ENCODE peak calls at places on chromosomes 3 and 15, in seven cellular contexts. Z, U, R, O, H, J and W are unnamed samples.

GRCh38 chr3:72082121-72082715 is 297.3 kb upstream of the PROK2 start:
- DNase-seq in R (peak; percentile 80), O (no peak), Z (no peak), U (no peak), J (peak; percentile 40), H (no peak), W (peak; percentile 90)

GRCh38 chr15:83547168-83547567 is 100.0 kb downstream of the SH3GL3 start:
- DNase-seq in O (no peak), R (no peak), H (no peak), J (no peak), U (no peak), Z (no peak), W (no peak)

GRCh38 chr3:125246237-125246636 is 33.7 kb upstream of the SLC12A8 start:
- DNase-seq in U (no peak), O (no peak), J (no peak), Z (no peak), H (no peak), R (no peak), W (no peak)

GRCh38 chr15:39588531-39589192 is 7.8 kb downstream of the THBS1 start:
- DNase-seq in J (no peak), H (no peak), O (no peak), Z (no peak), R (no peak), U (no peak), W (no peak)

GRCh38 chr3:150372320-150373118 is 35.6 kb upstream of the TSC22D2 start:
- DNase-seq in R (peak; percentile 11), J (no peak), U (no peak), Z (no peak), O (no peak), H (no peak), W (no peak)

GRCh38 chr15:64158363-64159134 is 4.3 kb downstream of the PPIB start:
- DNase-seq in H (no peak), O (no peak), U (no peak), R (no peak), Z (no peak), J (no peak), W (no peak)

GRCh38 chr15:55277116-55277564 is 12.5 kb downstream of the RAB27A start:
- DNase-seq in U (no peak), J (no peak), R (no peak), O (peak; percentile 43), H (peak; percentile 34), Z (peak; percentile 71), W (peak; percentile 96)

GRCh38 chr3:51681453-51681852 is 10.4 kb downstream of the TEX264 start:
- DNase-seq in Z (peak; percentile 46), O (peak; percentile 47), R (peak; percentile 39), J (peak; percentile 65), H (peak; percentile 43), U (no peak), W (peak; percentile 84)

GRCh38 chr3:177104299-177104992 is 92.8 kb downstream of the TBL1XR1 start:
- DNase-seq in H (no peak), O (no peak), J (no peak), U (no peak), R (no peak), Z (no peak), W (no peak)

GRCh38 chr3:66693461-66693912 is 192.7 kb upstream of the LRIG1 start:
- DNase-seq in H (no peak), U (peak; percentile 2), O (no peak), J (peak; percentile 64), Z (no peak), R (no peak), W (no peak)

GRCh38 chr3:148079370-148079769 is 618.3 kb upstream of the AGTR1 start:
- DNase-seq in H (no peak), R (no peak), J (no peak), O (no peak), U (no peak), Z (no peak), W (no peak)

GRCh38 chr3:194472290-194472920 is 14.4 kb downstream of the ATP13A3 start:
- DNase-seq in U (peak; percentile 62), H (no peak), J (no peak), R (peak; percentile 77), Z (no peak), O (no peak), W (peak; percentile 73)

GRCh38 chr3:126052196-126053058 is 31.5 kb downstream of the SLC41A3 start:
- DNase-seq in U (no peak), H (no peak), J (no peak), R (no peak), O (no peak), Z (no peak), W (no peak)

GRCh38 chr3:191275751-191276150 is 53.4 kb upstream of the CCDC50 start:
- DNase-seq in H (no peak), Z (no peak), R (no peak), O (no peak), J (no peak), U (no peak), W (no peak)

GRCh38 chr3:12468276-12468675 is 16.0 kb upstream of the TSEN2 start:
- DNase-seq in O (no peak), H (no peak), U (no peak), R (no peak), Z (no peak), J (no peak), W (no peak)

GRCh38 chr3:45988804-45989203 is 6.8 kb downstream of the FYCO1 start:
- DNase-seq in R (no peak), O (no peak), J (no peak), H (no peak), Z (no peak), U (no peak), W (peak; percentile 25)

GRCh38 chr15:66594344-66594743 is 28.5 kb upstream of the LCTL start:
- DNase-seq in O (no peak), Z (no peak), J (no peak), R (peak; percentile 13), H (no peak), U (no peak), W (no peak)

GRCh38 chr15:42363942-42364341 is 4.6 kb downstream of the CAPN3 start:
- DNase-seq in O (no peak), J (no peak), R (no peak), Z (no peak), H (no peak), U (no peak), W (no peak)

GRCh38 chr3:97825101-97825500 is 3.3 kb downstream of the CRYBG3 start:
- DNase-seq in Z (no peak), U (no peak), J (no peak), H (no peak), O (no peak), R (no peak), W (no peak)

GRCh38 chr15:57684491-57685184 is 21.9 kb upstream of the POLR2M start:
- DNase-seq in R (no peak), O (no peak), Z (no peak), J (no peak), U (no peak), H (no peak), W (no peak)

GRCh38 chr3:173058229-173058628 is 82.8 kb downstream of the SPATA16 start:
- DNase-seq in O (no peak), R (no peak), U (no peak), J (no peak), Z (no peak), H (no peak), W (no peak)

GRCh38 chr3:100329800-100330489 is 4.6 kb upstream of the NIT2 start:
- DNase-seq in U (no peak), H (no peak), O (no peak), J (no peak), R (no peak), Z (no peak), W (no peak)

GRCh38 chr3:125220681-125221429 is 8.3 kb upstream of the SLC12A8 start:
- DNase-seq in U (no peak), Z (no peak), O (no peak), J (no peak), H (no peak), R (no peak), W (no peak)

GRCh38 chr3:71629289-71630252 is 46.0 kb upstream of the FOXP1 start:
- DNase-seq in R (peak; percentile 19), Z (no peak), H (no peak), J (no peak), U (no peak), O (no peak), W (peak; percentile 46)

GRCh38 chr3:23806322-23807160 is 786 bp downstream of the UBE2E1 start:
- DNase-seq in O (peak; percentile 29), R (peak; percentile 23), U (no peak), J (peak; percentile 53), Z (no peak), H (peak; percentile 6), W (peak; percentile 45)